ENCODE peak calls at places on chromosomes 3 and 15, in nine cellular contexts. H is prostate gland, S is stomach, L is endothelial cell of umbilical vein, I is K562, O is vagina, B is suprapubic skin, N is transverse colon, R is spleen. A is an unnamed sample.

GRCh38 chr15:80913541-80913940 is 76.1 kb downstream of the MESD start:
- DNase-seq in N (no peak), I (no peak), R (no peak), S (no peak), O (no peak), L (no peak), B (no peak), H (no peak), A (no peak)

GRCh38 chr15:101545548-101546505 is 56.3 kb upstream of the PCSK6 start:
- DNase-seq in I (no peak), R (no peak), H (peak), S (no peak), L (no peak), B (no peak), N (no peak), O (no peak), A (no peak)

GRCh38 chr3:52520716-52521487 is 12.8 kb downstream of the NT5DC2 start:
- DNase-seq in N (no peak), L (no peak), S (no peak), B (no peak), H (no peak), O (no peak), I (no peak), R (no peak), A (no peak)

GRCh38 chr3:54891540-54891897 is 36.3 kb downstream of the LRTM1 start:
- DNase-seq in B (peak), S (peak), N (peak), L (no peak), I (peak), H (peak), R (peak), O (peak), A (peak)

GRCh38 chr3:103052236-103052830 is 617.5 kb downstream of the ZPLD1 start:
- DNase-seq in R (no peak), B (peak), L (no peak), H (no peak), I (no peak), N (peak), O (no peak), S (no peak), A (no peak)

GRCh38 chr3:47578691-47579632 is at the start of gene CSPG5:
- DNase-seq in I (peak), S (no peak), B (no peak), H (no peak), L (no peak), O (no peak), N (peak), R (peak), A (no peak)

GRCh38 chr3:139299261-139300132 is 44.3 kb upstream of the MRPS22 start:
- DNase-seq in B (no peak), O (no peak), N (no peak), L (no peak), S (peak), H (no peak), I (peak), R (peak), A (no peak)

GRCh38 chr3:123290107-123290930 is 88.6 kb downstream of the SEC22A start:
- DNase-seq in R (peak), O (peak), S (peak), I (no peak), N (no peak), L (no peak), H (no peak), B (no peak), A (no peak)

GRCh38 chr3:8152826-8153418 is 348.7 kb upstream of the LMCD1 start:
- DNase-seq in H (no peak), L (no peak), N (no peak), I (no peak), B (no peak), O (no peak), R (no peak), S (no peak), A (peak)

GRCh38 chr3:134378384-134378783 is 4.1 kb upstream of the AMOTL2 start:
- DNase-seq in B (peak), H (no peak), I (peak), R (peak), S (no peak), N (peak), L (peak), O (no peak), A (no peak)

GRCh38 chr3:12632523-12632922 is 31.4 kb downstream of the RAF1 start:
- DNase-seq in S (no peak), O (no peak), I (no peak), H (no peak), L (no peak), N (no peak), R (no peak), B (no peak), A (no peak)

GRCh38 chr3:17967111-17967510 is 224.7 kb upstream of the TBC1D5 start:
- DNase-seq in H (no peak), R (no peak), B (no peak), N (no peak), L (no peak), O (no peak), S (no peak), I (no peak), A (no peak)

GRCh38 chr3:123725652-123726400 is 141.0 kb upstream of the HACD2 start:
- DNase-seq in B (no peak), R (no peak), H (no peak), N (no peak), I (no peak), S (no peak), O (no peak), L (no peak), A (no peak)

GRCh38 chr3:161523916-161524315 is 27.3 kb downstream of the OTOL1 start:
- DNase-seq in I (no peak), H (no peak), L (no peak), S (no peak), R (no peak), N (no peak), B (no peak), O (no peak), A (no peak)

GRCh38 chr3:9430733-9431132 is 33.3 kb downstream of the SETD5 start:
- DNase-seq in O (no peak), L (no peak), S (no peak), I (no peak), N (no peak), R (no peak), H (no peak), B (no peak), A (no peak)

GRCh38 chr3:182651461-182651860 is 141.8 kb upstream of the ATP11B start:
- DNase-seq in I (no peak), R (no peak), S (no peak), L (no peak), O (no peak), H (no peak), B (no peak), N (peak), A (no peak)

GRCh38 chr15:58235961-58236360 is 97.8 kb downstream of the AQP9 start:
- DNase-seq in B (no peak), I (no peak), N (no peak), H (no peak), R (no peak), S (no peak), O (no peak), L (no peak), A (no peak)

GRCh38 chr3:123376451-123377172 is 72.3 kb downstream of the ADCY5 start:
- DNase-seq in H (no peak), B (peak), I (no peak), O (no peak), R (no peak), S (no peak), L (no peak), N (no peak), A (no peak)

GRCh38 chr15:36808401-36809160 is 229.2 kb downstream of the CDIN1 start:
- DNase-seq in B (no peak), L (peak), S (peak), I (no peak), N (no peak), H (peak), R (no peak), O (no peak), A (no peak)
- TF ChIP-seq POLR2AphosphoS5 in B (no peak), L (no peak), S (no peak), I (no peak), N (no peak), H (peak), R (no peak), O (no peak), A (no peak)

DNA sequence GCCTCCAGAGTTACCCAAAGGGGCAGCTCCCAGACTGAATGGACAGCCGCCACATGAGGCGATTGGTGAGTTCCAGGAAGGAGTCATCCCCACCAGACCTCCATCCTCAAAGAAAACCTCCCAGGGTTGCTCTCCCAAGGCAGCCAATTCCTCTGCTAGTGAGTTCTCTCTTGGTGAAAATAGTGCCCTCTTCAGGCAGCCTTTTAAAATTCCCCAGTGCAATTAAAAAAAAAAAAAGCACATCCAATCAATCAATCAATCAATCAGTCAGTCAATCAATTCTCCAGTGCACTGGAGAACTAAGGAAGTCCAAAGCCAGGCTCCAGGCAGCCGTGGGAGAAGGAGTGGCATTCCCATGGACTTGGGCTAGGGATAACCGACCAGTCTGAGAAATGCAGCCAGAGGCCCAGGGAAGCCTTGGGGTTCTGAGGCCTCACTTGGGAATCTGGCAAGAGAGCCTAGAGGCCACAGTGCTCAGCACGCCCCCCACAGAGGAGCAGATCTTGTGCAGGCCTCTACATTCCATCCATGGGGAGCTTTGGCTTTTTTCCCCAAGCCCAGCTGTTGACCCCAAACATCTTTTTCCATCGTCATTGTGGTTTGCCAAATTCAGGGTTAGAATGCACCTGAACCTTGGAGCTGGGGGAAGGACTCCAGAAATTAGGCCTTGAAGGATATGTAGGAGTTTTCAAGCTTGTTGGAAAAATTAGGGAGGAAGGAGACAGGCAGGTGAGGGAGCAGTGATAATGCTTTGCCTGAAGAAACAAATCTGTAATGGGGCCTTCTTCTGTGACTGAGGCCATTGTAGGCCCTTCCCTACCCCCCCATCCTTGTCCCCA is 4.8 kb downstream of the PAQR5 start:
- DNase-seq in H (no peak), B (no peak), L (no peak), N (no peak), I (peak), R (no peak), O (no peak), S (no peak), A (no peak)
- TF ChIP-seq CTCF in H (no peak), B (no peak), L (peak), N (peak), I (peak), R (no peak), O (no peak), S (no peak), A (no peak)

GRCh38 chr3:64267774-64268604 is 42.7 kb upstream of the PRICKLE2 start:
- DNase-seq in H (peak), N (peak), L (peak), R (no peak), B (peak), O (peak), I (no peak), S (peak), A (peak)
- TF ChIP-seq POLR2AphosphoS5 in H (peak), N (peak), L (no peak), R (peak), B (no peak), O (peak), I (no peak), S (peak), A (peak)

GRCh38 chr3:107797586-107797985 is 274.8 kb downstream of the BBX start:
- DNase-seq in L (no peak), I (no peak), B (no peak), S (no peak), R (no peak), N (no peak), O (no peak), H (no peak), A (no peak)

GRCh38 chr3:107791450-107791849 is 268.7 kb downstream of the BBX start:
- DNase-seq in N (no peak), H (no peak), O (no peak), S (no peak), I (no peak), R (no peak), L (no peak), B (no peak), A (no peak)

GRCh38 chr3:107795514-107796094 is 272.8 kb downstream of the BBX start:
- DNase-seq in L (no peak), R (no peak), B (no peak), S (no peak), I (no peak), O (no peak), N (no peak), H (no peak), A (no peak)

GRCh38 chr3:107796786-107797185 is 274.0 kb downstream of the BBX start:
- DNase-seq in H (no peak), N (no peak), I (no peak), O (no peak), R (no peak), B (no peak), S (no peak), L (peak), A (no peak)

GRCh38 chr3:107794664-107795443 is 272.1 kb downstream of the BBX start:
- DNase-seq in H (no peak), B (no peak), N (no peak), I (no peak), S (no peak), R (no peak), O (no peak), L (no peak), A (no peak)
- TF ChIP-seq CTCF in H (no peak), B (no peak), N (peak), I (no peak), S (no peak), R (no peak), O (no peak), L (no peak), A (peak)

DNA sequence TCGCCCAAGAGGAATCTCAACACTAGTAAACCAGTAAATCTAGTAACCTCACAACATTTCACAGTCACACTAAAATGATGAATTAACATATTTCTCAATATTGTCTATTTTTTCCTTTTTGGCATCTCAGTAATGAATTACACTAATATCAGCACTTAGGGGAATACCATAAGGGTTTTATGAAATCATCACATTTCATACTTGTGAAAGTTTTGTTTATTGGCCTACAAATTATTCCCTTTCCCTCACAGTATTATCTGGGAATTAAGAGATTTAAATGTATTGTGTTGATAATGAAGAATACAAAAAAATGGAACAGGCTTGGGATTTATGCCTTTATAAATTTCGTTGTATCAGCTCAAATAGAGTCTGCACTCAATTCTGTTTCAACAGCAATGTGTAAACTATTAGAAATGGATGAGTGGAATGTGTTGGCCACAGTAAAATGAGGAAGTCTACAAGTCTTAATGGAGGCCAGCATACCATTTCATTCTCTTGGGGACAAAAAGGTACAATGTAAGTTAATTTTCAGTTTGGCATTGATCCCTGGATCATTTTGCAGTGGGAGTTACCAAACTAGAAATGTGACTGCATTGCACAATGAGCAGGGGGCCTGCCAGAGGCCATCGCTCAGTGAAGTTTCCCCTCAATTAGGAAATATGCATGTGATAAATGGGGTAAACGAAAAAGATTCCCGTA is 195.4 kb downstream of the FMN1 start:
- DNase-seq in L (no peak), I (no peak), B (peak), R (no peak), S (no peak), H (no peak), N (no peak), O (no peak), A (no peak)
- TF ChIP-seq POLR2AphosphoS5 in L (no peak), I (no peak), B (peak), R (no peak), S (no peak), H (no peak), N (peak), O (no peak), A (peak)

GRCh38 chr15:71538922-71539321 is 271.4 kb upstream of the NR2E3 start:
- DNase-seq in S (no peak), B (no peak), L (no peak), N (no peak), I (no peak), R (no peak), O (no peak), H (no peak), A (peak)

GRCh38 chr15:71529353-71529752 is 281.0 kb upstream of the NR2E3 start:
- DNase-seq in S (no peak), N (no peak), O (no peak), H (no peak), B (no peak), I (no peak), R (no peak), L (no peak), A (no peak)

GRCh38 chr15:71530116-71530515 is 280.2 kb upstream of the NR2E3 start:
- DNase-seq in O (no peak), H (peak), R (no peak), L (no peak), S (no peak), I (no peak), N (no peak), B (no peak), A (no peak)

GRCh38 chr15:71538181-71538580 is 272.2 kb upstream of the NR2E3 start:
- DNase-seq in O (no peak), R (no peak), S (no peak), N (no peak), B (no peak), I (no peak), H (no peak), L (no peak), A (no peak)

GRCh38 chr15:71532994-71533393 is 277.4 kb upstream of the NR2E3 start:
- DNase-seq in O (no peak), R (no peak), B (no peak), L (no peak), I (peak), N (no peak), H (no peak), S (no peak), A (peak)
- TF ChIP-seq CTCF in O (no peak), R (no peak), B (no peak), L (peak), I (peak), N (peak), H (no peak), S (peak), A (peak)